ENCODE peak calls at places on chromosome 16, in five cellular contexts. T, P, U, F and D are unnamed samples.

GRCh38 chr16:67162439-67163163 is 1.9 kb upstream of the HSF4 start:
- DNase-seq in T (peak; percentile 34), P (no peak), U (no peak), F (no peak), D (no peak)

GRCh38 chr16:85286066-85286712 is 173.9 kb upstream of the CIBAR2 start:
- DNase-seq in T (peak; percentile 84), P (no peak), U (peak; percentile 51), F (no peak), D (peak; percentile 36)

GRCh38 chr16:578870-579405 is 9.2 kb downstream of the PIGQ start:
- DNase-seq in T (peak; percentile 89), P (peak; percentile 85), U (peak; percentile 76), F (peak; percentile 59), D (peak; percentile 65)

GRCh38 chr16:57516176-57516725 is 20.1 kb downstream of the CCDC102A start:
- DNase-seq in T (no peak), P (no peak), U (no peak), F (no peak), D (no peak)

GRCh38 chr16:4263504-4264436 is 9.1 kb downstream of the TFAP4 start:
- DNase-seq in T (peak; percentile 96), P (no peak), U (peak; percentile 81), F (no peak), D (no peak)

GRCh38 chr16:53370827-53371226 is 63.4 kb upstream of the RBL2 start:
- DNase-seq in T (no peak), P (no peak), U (no peak), F (no peak), D (no peak)

GRCh38 chr16:2692948-2693651 is 10.8 kb downstream of the KCTD5 start:
- DNase-seq in T (no peak), P (no peak), U (no peak), F (no peak), D (no peak)

GRCh38 chr16:17437142-17437720 is 33.5 kb downstream of the XYLT1 start:
- DNase-seq in T (peak; percentile 7), P (no peak), U (no peak), F (no peak), D (no peak)

GRCh38 chr16:28846080-28846932 is at the start of gene TUFM:
- DNase-seq in T (peak; percentile 99), P (peak; percentile 98), U (peak; percentile 99), F (peak; percentile 91), D (peak; percentile 97)

GRCh38 chr16:66275795-66276428 is 90.6 kb upstream of the CDH5 start:
- DNase-seq in T (peak; percentile 87), P (peak; percentile 48), U (peak; percentile 87), F (peak; percentile 41), D (peak; percentile 78)

GRCh38 chr16:60199154-60199553 is 1465.0 kb upstream of the GOT2 start:
- DNase-seq in T (no peak), P (no peak), U (no peak), F (no peak), D (no peak)

GRCh38 chr16:31409433-31409832 is 16.3 kb downstream of the ITGAD start:
- DNase-seq in T (peak; percentile 37), P (no peak), U (peak; percentile 51), F (no peak), D (no peak)

GRCh38 chr16:66272461-66272860 is 94.0 kb upstream of the CDH5 start:
- DNase-seq in T (no peak), P (no peak), U (no peak), F (no peak), D (no peak)

GRCh38 chr16:4859190-4859899 is 12.1 kb downstream of the UBN1 start:
- DNase-seq in T (no peak), P (no peak), U (peak; percentile 21), F (no peak), D (no peak)

GRCh38 chr16:59702531-59702930 is 968.4 kb upstream of the GOT2 start:
- DNase-seq in T (no peak), P (no peak), U (no peak), F (no peak), D (no peak)

GRCh38 chr16:24721830-24722238 is 7.6 kb upstream of the TNRC6A start:
- DNase-seq in T (no peak), P (no peak), U (no peak), F (no peak), D (no peak)

GRCh38 chr16:84975066-84975465 is 36.3 kb downstream of the ZDHHC7 start:
- DNase-seq in T (no peak), P (no peak), U (no peak), F (no peak), D (no peak)

GRCh38 chr16:85564277-85565051 is 48.7 kb upstream of the GSE1 start:
- DNase-seq in T (no peak), P (no peak), U (no peak), F (no peak), D (peak; percentile 22)

GRCh38 chr16:63289834-63290460 is 1253.7 kb upstream of the CDH8 start:
- DNase-seq in T (peak; percentile 37), P (peak; percentile 55), U (peak; percentile 8), F (peak; percentile 32), D (peak; percentile 53)

GRCh38 chr16:57656342-57656955 is 11.7 kb upstream of the ADGRG3 start:
- DNase-seq in T (no peak), P (no peak), U (no peak), F (no peak), D (no peak)

GRCh38 chr16:2816751-2817495 is at the start of gene PRSS21:
- DNase-seq in T (no peak), P (no peak), U (no peak), F (no peak), D (peak; percentile 37)

GRCh38 chr16:3734084-3734757 is 16.9 kb upstream of the TRAP1 start:
- DNase-seq in T (no peak), P (no peak), U (no peak), F (no peak), D (no peak)

GRCh38 chr16:66604376-66605176 is at the start of gene CMTM3:
- DNase-seq in T (peak; percentile 73), P (peak; percentile 29), U (peak; percentile 68), F (peak; percentile 72), D (peak; percentile 40)

GRCh38 chr16:57406881-57407280 is 2.3 kb downstream of the CCL17 start:
- DNase-seq in T (no peak), P (no peak), U (no peak), F (no peak), D (no peak)

GRCh38 chr16:23948949-23949392 is 113.2 kb downstream of the PRKCB start:
- DNase-seq in T (no peak), P (no peak), U (no peak), F (no peak), D (no peak)

GRCh38 chr16:58948244-58948643 is 214.1 kb upstream of the GOT2 start:
- DNase-seq in T (no peak), P (no peak), U (no peak), F (no peak), D (no peak)

GRCh38 chr16:28121527-28121926 is 58.0 kb upstream of the GSG1L start:
- DNase-seq in T (no peak), P (no peak), U (no peak), F (no peak), D (no peak)

GRCh38 chr16:85491798-85492616 is 121.1 kb upstream of the GSE1 start:
- DNase-seq in T (no peak), P (no peak), U (no peak), F (no peak), D (peak; percentile 38)

GRCh38 chr16:14458576-14458975 is 171.5 kb downstream of the PARN start:
- DNase-seq in T (no peak), P (no peak), U (no peak), F (no peak), D (no peak)

GRCh38 chr16:76346210-76346609 is 69.0 kb downstream of the CNTNAP4 start:
- DNase-seq in T (no peak), P (no peak), U (no peak), F (no peak), D (no peak)

DNA sequence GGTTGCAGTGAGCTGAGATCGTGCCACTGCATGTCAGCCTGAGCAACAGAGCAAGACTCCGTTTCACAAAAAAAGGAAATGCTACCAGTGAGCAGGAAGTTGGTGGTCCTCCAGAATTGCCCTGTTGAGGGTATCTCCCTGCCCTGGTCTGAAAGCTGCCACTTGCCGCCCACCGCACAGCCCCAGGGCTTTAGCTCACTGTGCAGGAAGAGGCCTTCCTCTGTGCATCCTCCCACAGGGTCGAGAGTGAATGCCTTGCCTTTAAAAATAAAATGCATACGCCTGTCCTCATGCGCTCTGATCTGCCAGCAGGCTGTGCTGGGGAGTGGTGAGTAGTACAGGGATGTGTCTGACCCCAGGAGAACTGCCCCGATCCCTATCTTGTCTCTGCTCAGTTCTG is 587.5 kb downstream of the MAF start:
- DNase-seq in T (no peak), P (no peak), U (no peak), F (no peak), D (no peak)
- TF ChIP-seq CTCF in T (no peak), P (no peak), U (no peak), F (no peak), D (no peak)

GRCh38 chr16:12186774-12187335 is 210.3 kb downstream of the SNX29 start:
- DNase-seq in T (no peak), P (no peak), U (no peak), F (no peak), D (peak; percentile 41)

GRCh38 chr16:12182202-12182601 is 205.7 kb downstream of the SNX29 start:
- DNase-seq in T (no peak), P (no peak), U (no peak), F (no peak), D (no peak)

GRCh38 chr16:12185563-12185962 is 209.0 kb downstream of the SNX29 start:
- DNase-seq in T (no peak), P (no peak), U (no peak), F (no peak), D (no peak)

GRCh38 chr16:12187939-12188673 is 211.6 kb downstream of the SNX29 start:
- DNase-seq in T (no peak), P (no peak), U (no peak), F (no peak), D (no peak)

DNA sequence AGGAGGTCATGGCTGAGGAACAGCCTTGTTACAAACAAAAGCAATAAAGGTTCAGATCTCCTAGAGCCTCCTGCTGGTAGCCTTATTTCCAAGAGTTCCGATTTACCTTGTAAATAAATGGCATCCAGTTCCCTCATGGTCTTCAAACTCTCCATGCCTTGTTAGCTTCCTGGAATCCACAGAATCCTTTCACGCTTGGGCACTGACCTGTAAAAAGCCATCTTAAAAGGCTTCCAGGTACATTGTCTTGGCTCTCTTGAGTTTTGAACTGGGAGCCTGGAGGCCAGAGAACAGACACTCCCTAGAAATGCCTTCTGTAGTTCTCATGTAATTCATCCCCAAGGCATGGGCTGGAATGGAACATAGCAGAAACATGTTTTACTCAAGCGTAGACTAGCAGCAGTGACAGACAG is 207.9 kb downstream of the SNX29 start:
- DNase-seq in T (no peak), P (no peak), U (no peak), F (no peak), D (no peak)
- TF ChIP-seq CTCF in T (no peak), P (no peak), U (no peak), F (no peak), D (no peak)

DNA sequence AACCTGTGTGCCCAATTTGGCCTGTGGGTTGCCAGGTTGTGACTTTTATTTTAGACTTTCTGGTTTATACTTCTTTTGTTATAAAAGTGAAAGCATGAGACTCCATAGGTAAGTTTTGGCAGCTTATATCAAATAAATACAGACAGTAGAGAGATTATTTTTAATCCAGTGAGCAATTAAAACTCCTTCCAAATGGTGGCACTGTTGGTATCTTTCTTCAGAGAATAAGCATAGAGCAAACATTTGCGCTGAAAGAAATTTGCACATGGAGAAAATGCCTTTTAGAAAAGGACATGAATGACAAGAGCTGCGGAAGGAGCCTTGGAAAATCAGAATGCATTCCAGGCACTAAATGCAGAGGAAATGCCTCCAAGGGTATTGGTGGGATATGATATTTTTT is 46.1 kb upstream of the DNAJA2 start:
- DNase-seq in T (peak; percentile 21), P (no peak), U (peak; percentile 34), F (no peak), D (peak; percentile 15)
- TF ChIP-seq CTCF in T (peak; percentile 21), P (peak; percentile 7), U (peak; percentile 23), F (no peak), D (no peak)

GRCh38 chr16:10968509-10968908 is 24.1 kb downstream of the CLEC16A start:
- DNase-seq in T (no peak), P (no peak), U (no peak), F (no peak), D (no peak)
- TF ChIP-seq CTCF in T (no peak), P (no peak), U (no peak), F (no peak), D (no peak)